ENCODE peak calls at places on chromosomes 4 and X, in four cellular contexts. One of them, this sample, is unnamed.

GRCh38 chrX:17591741-17592110 is 145.6 kb upstream of the SCML1 start:
- DNase-seq in upper lobe of left lung: no peak
- DNase-seq in CD8-positive, alpha-beta T cell: no peak
- DNase-seq in activated CD8-positive, alpha-beta T cell treated with anti-CD3 and anti-CD28 coated beads for 36 hours: peak
- DNase-seq in this sample: no peak

GRCh38 chr4:66956426-66956825 is 588.9 kb downstream of the CENPC start:
- DNase-seq in CD8-positive, alpha-beta T cell: no peak
- DNase-seq in activated CD8-positive, alpha-beta T cell treated with anti-CD3 and anti-CD28 coated beads for 36 hours: no peak
- DNase-seq in upper lobe of left lung: no peak
- DNase-seq in this sample: no peak

GRCh38 chr4:127631420-127631819 is 1.3 kb upstream of the INTU start:
- DNase-seq in upper lobe of left lung: no peak
- DNase-seq in activated CD8-positive, alpha-beta T cell treated with anti-CD3 and anti-CD28 coated beads for 36 hours: no peak
- DNase-seq in CD8-positive, alpha-beta T cell: no peak
- DNase-seq in this sample: no peak

GRCh38 chrX:17579021-17579420 is 158.3 kb upstream of the SCML1 start:
- DNase-seq in activated CD8-positive, alpha-beta T cell treated with anti-CD3 and anti-CD28 coated beads for 36 hours: no peak
- DNase-seq in upper lobe of left lung: no peak
- DNase-seq in CD8-positive, alpha-beta T cell: no peak
- DNase-seq in this sample: no peak

GRCh38 chrX:65582450-65583082 is 48.0 kb upstream of the LAS1L start:
- DNase-seq in CD8-positive, alpha-beta T cell: no peak
- DNase-seq in upper lobe of left lung: no peak
- DNase-seq in activated CD8-positive, alpha-beta T cell treated with anti-CD3 and anti-CD28 coated beads for 36 hours: no peak
- DNase-seq in this sample: no peak

GRCh38 chrX:136147966-136148365 is 633 bp downstream of the FHL1 start:
- DNase-seq in upper lobe of left lung: no peak
- DNase-seq in activated CD8-positive, alpha-beta T cell treated with anti-CD3 and anti-CD28 coated beads for 36 hours: no peak
- DNase-seq in CD8-positive, alpha-beta T cell: no peak
- DNase-seq in this sample: no peak

GRCh38 chr4:151284534-151285245 is 7.7 kb downstream of the PRSS48 start:
- DNase-seq in activated CD8-positive, alpha-beta T cell treated with anti-CD3 and anti-CD28 coated beads for 36 hours: no peak
- DNase-seq in CD8-positive, alpha-beta T cell: no peak
- DNase-seq in upper lobe of left lung: no peak
- DNase-seq in this sample: no peak

GRCh38 chr4:108051343-108051742 is 61.7 kb downstream of the HADH start:
- DNase-seq in CD8-positive, alpha-beta T cell: no peak
- DNase-seq in upper lobe of left lung: peak
- DNase-seq in activated CD8-positive, alpha-beta T cell treated with anti-CD3 and anti-CD28 coated beads for 36 hours: peak
- DNase-seq in this sample: no peak

GRCh38 chr4:22500831-22501714 is 14.8 kb downstream of the ADGRA3 start:
- DNase-seq in activated CD8-positive, alpha-beta T cell treated with anti-CD3 and anti-CD28 coated beads for 36 hours: peak
- DNase-seq in upper lobe of left lung: no peak
- DNase-seq in CD8-positive, alpha-beta T cell: no peak
- DNase-seq in this sample: no peak

GRCh38 chrX:146264763-146265375 is 447.2 kb downstream of the SLITRK2 start:
- DNase-seq in upper lobe of left lung: no peak
- DNase-seq in activated CD8-positive, alpha-beta T cell treated with anti-CD3 and anti-CD28 coated beads for 36 hours: no peak
- DNase-seq in CD8-positive, alpha-beta T cell: no peak
- DNase-seq in this sample: no peak

GRCh38 chr4:118035309-118035708 is 1.0 kb downstream of the NDST3 start:
- DNase-seq in upper lobe of left lung: no peak
- DNase-seq in activated CD8-positive, alpha-beta T cell treated with anti-CD3 and anti-CD28 coated beads for 36 hours: no peak
- DNase-seq in CD8-positive, alpha-beta T cell: no peak
- DNase-seq in this sample: no peak

GRCh38 chr4:176207839-176208238 is 12.5 kb upstream of the SPATA4 start:
- DNase-seq in CD8-positive, alpha-beta T cell: no peak
- DNase-seq in upper lobe of left lung: no peak
- DNase-seq in activated CD8-positive, alpha-beta T cell treated with anti-CD3 and anti-CD28 coated beads for 36 hours: no peak
- DNase-seq in this sample: no peak

GRCh38 chrX:41666251-41666650 is 22.5 kb upstream of the GPR34 start:
- DNase-seq in activated CD8-positive, alpha-beta T cell treated with anti-CD3 and anti-CD28 coated beads for 36 hours: peak
- DNase-seq in CD8-positive, alpha-beta T cell: no peak
- DNase-seq in upper lobe of left lung: no peak
- DNase-seq in this sample: no peak

GRCh38 chrX:13952581-13952980 is 77.1 kb downstream of the GEMIN8 start:
- DNase-seq in upper lobe of left lung: no peak
- DNase-seq in activated CD8-positive, alpha-beta T cell treated with anti-CD3 and anti-CD28 coated beads for 36 hours: no peak
- DNase-seq in CD8-positive, alpha-beta T cell: no peak
- DNase-seq in this sample: no peak

GRCh38 chr4:185309770-185310169 is 86.0 kb downstream of the LRP2BP start:
- DNase-seq in CD8-positive, alpha-beta T cell: no peak
- DNase-seq in upper lobe of left lung: no peak
- DNase-seq in activated CD8-positive, alpha-beta T cell treated with anti-CD3 and anti-CD28 coated beads for 36 hours: no peak
- DNase-seq in this sample: no peak

GRCh38 chrX:10769696-10770619 is 149.6 kb upstream of the MID1 start:
- DNase-seq in CD8-positive, alpha-beta T cell: no peak
- DNase-seq in upper lobe of left lung: no peak
- DNase-seq in activated CD8-positive, alpha-beta T cell treated with anti-CD3 and anti-CD28 coated beads for 36 hours: no peak
- DNase-seq in this sample: no peak

GRCh38 chrX:39633293-39633692 is 464.5 kb downstream of the BCOR start:
- DNase-seq in activated CD8-positive, alpha-beta T cell treated with anti-CD3 and anti-CD28 coated beads for 36 hours: no peak
- DNase-seq in CD8-positive, alpha-beta T cell: no peak
- DNase-seq in upper lobe of left lung: no peak
- DNase-seq in this sample: no peak

GRCh38 chr4:14863420-14864364 is 138.6 kb upstream of the CPEB2 start:
- DNase-seq in CD8-positive, alpha-beta T cell: no peak
- DNase-seq in activated CD8-positive, alpha-beta T cell treated with anti-CD3 and anti-CD28 coated beads for 36 hours: no peak
- DNase-seq in upper lobe of left lung: no peak
- DNase-seq in this sample: no peak

GRCh38 chr4:27210874-27211428 is 350.3 kb downstream of the STIM2 start:
- DNase-seq in activated CD8-positive, alpha-beta T cell treated with anti-CD3 and anti-CD28 coated beads for 36 hours: no peak
- DNase-seq in CD8-positive, alpha-beta T cell: no peak
- DNase-seq in upper lobe of left lung: no peak
- DNase-seq in this sample: no peak

GRCh38 chr4:61462451-61463326 is 262.6 kb downstream of the ADGRL3 start:
- DNase-seq in activated CD8-positive, alpha-beta T cell treated with anti-CD3 and anti-CD28 coated beads for 36 hours: no peak
- DNase-seq in CD8-positive, alpha-beta T cell: no peak
- DNase-seq in upper lobe of left lung: no peak
- DNase-seq in this sample: no peak

GRCh38 chr4:141899541-141899940 is 263.2 kb downstream of the IL15 start:
- DNase-seq in upper lobe of left lung: no peak
- DNase-seq in activated CD8-positive, alpha-beta T cell treated with anti-CD3 and anti-CD28 coated beads for 36 hours: no peak
- DNase-seq in CD8-positive, alpha-beta T cell: no peak
- DNase-seq in this sample: no peak

GRCh38 chrX:132001127-132001526 is 22.0 kb upstream of the STK26 start:
- DNase-seq in upper lobe of left lung: no peak
- DNase-seq in CD8-positive, alpha-beta T cell: no peak
- DNase-seq in activated CD8-positive, alpha-beta T cell treated with anti-CD3 and anti-CD28 coated beads for 36 hours: peak
- DNase-seq in this sample: no peak

GRCh38 chr4:56681158-56681848 is at the start of gene HOPX:
- DNase-seq in activated CD8-positive, alpha-beta T cell treated with anti-CD3 and anti-CD28 coated beads for 36 hours: peak
- DNase-seq in CD8-positive, alpha-beta T cell: no peak
- DNase-seq in upper lobe of left lung: no peak
- DNase-seq in this sample: no peak

GRCh38 chrX:18883961-18884765 is 99.8 kb downstream of the PHKA2 start:
- DNase-seq in CD8-positive, alpha-beta T cell: no peak
- DNase-seq in activated CD8-positive, alpha-beta T cell treated with anti-CD3 and anti-CD28 coated beads for 36 hours: no peak
- DNase-seq in upper lobe of left lung: no peak
- DNase-seq in this sample: no peak

GRCh38 chrX:134396174-134396573 is 63.8 kb upstream of the HPRT1 start:
- DNase-seq in CD8-positive, alpha-beta T cell: no peak
- DNase-seq in upper lobe of left lung: no peak
- DNase-seq in activated CD8-positive, alpha-beta T cell treated with anti-CD3 and anti-CD28 coated beads for 36 hours: no peak
- DNase-seq in this sample: no peak

GRCh38 chr4:14130551-14130950 is 503.0 kb upstream of the BOD1L1 start:
- DNase-seq in activated CD8-positive, alpha-beta T cell treated with anti-CD3 and anti-CD28 coated beads for 36 hours: no peak
- DNase-seq in upper lobe of left lung: no peak
- DNase-seq in CD8-positive, alpha-beta T cell: no peak
- DNase-seq in this sample: no peak

GRCh38 chr4:34766935-34767859 is 1477.1 kb downstream of the ARAP2 start:
- DNase-seq in upper lobe of left lung: no peak
- DNase-seq in CD8-positive, alpha-beta T cell: no peak
- DNase-seq in activated CD8-positive, alpha-beta T cell treated with anti-CD3 and anti-CD28 coated beads for 36 hours: no peak
- DNase-seq in this sample: no peak

GRCh38 chr4:7890635-7891393 is 48.8 kb downstream of the AFAP1 start:
- DNase-seq in activated CD8-positive, alpha-beta T cell treated with anti-CD3 and anti-CD28 coated beads for 36 hours: no peak
- DNase-seq in CD8-positive, alpha-beta T cell: no peak
- DNase-seq in upper lobe of left lung: no peak
- DNase-seq in this sample: no peak

DNA sequence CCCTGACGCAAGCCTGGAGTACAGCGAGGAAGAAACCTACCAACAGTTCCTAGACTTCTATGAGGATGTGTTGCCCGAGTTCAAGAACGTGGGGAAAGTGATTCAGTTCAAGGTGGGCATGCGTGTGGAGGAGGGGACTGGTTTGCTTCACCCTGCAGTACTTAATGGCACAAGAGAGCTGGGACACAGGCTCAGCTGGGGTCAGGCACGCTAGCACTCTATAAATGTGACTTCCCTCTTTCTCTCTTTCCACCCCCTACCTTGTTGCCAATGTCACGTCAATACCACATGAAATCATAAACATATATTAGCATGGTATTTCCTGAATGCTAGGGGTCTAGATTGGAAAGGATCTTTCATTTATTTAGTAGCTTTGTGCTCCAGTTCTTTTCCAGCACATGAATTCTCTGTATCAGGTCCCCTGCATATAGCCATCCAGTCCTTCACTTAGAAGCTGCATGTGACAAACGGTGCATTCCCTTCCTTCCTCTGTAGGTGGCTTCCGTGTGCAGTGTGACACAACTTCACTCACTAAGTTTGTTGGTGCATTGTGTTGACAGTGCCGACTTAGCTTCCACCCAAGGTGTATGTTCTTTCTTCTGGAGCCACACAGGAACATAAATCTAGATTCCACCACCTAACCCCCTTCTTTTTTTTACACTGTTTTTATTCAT is 25.6 kb downstream of the ZRSR2 start:
- DNase-seq in CD8-positive, alpha-beta T cell: peak
- DNase-seq in activated CD8-positive, alpha-beta T cell treated with anti-CD3 and anti-CD28 coated beads for 36 hours: peak
- DNase-seq in upper lobe of left lung: no peak
- DNase-seq in this sample: no peak
- TF ChIP-seq CTCF in CD8-positive, alpha-beta T cell: peak
- TF ChIP-seq CTCF in activated CD8-positive, alpha-beta T cell treated with anti-CD3 and anti-CD28 coated beads for 36 hours: peak
- TF ChIP-seq CTCF in upper lobe of left lung: no peak
- TF ChIP-seq CTCF in this sample: peak

GRCh38 chr4:158578476-158578875 is 56.8 kb downstream of the RXFP1 start:
- DNase-seq in upper lobe of left lung: no peak
- DNase-seq in activated CD8-positive, alpha-beta T cell treated with anti-CD3 and anti-CD28 coated beads for 36 hours: no peak
- DNase-seq in CD8-positive, alpha-beta T cell: no peak
- DNase-seq in this sample: no peak
- TF ChIP-seq CTCF in upper lobe of left lung: no peak
- TF ChIP-seq CTCF in activated CD8-positive, alpha-beta T cell treated with anti-CD3 and anti-CD28 coated beads for 36 hours: no peak
- TF ChIP-seq CTCF in CD8-positive, alpha-beta T cell: no peak
- TF ChIP-seq CTCF in this sample: no peak

GRCh38 chr4:139227729-139228404 is 50.8 kb upstream of the ELF2 start:
- DNase-seq in upper lobe of left lung: no peak
- DNase-seq in CD8-positive, alpha-beta T cell: no peak
- DNase-seq in activated CD8-positive, alpha-beta T cell treated with anti-CD3 and anti-CD28 coated beads for 36 hours: peak
- DNase-seq in this sample: no peak
- TF ChIP-seq CTCF in upper lobe of left lung: no peak
- TF ChIP-seq CTCF in CD8-positive, alpha-beta T cell: no peak
- TF ChIP-seq CTCF in activated CD8-positive, alpha-beta T cell treated with anti-CD3 and anti-CD28 coated beads for 36 hours: peak
- TF ChIP-seq CTCF in this sample: no peak

GRCh38 chr4:114509340-114509739 is 89.3 kb upstream of the UGT8 start:
- DNase-seq in activated CD8-positive, alpha-beta T cell treated with anti-CD3 and anti-CD28 coated beads for 36 hours: no peak
- DNase-seq in CD8-positive, alpha-beta T cell: no peak
- DNase-seq in upper lobe of left lung: no peak
- DNase-seq in this sample: no peak
- TF ChIP-seq CTCF in activated CD8-positive, alpha-beta T cell treated with anti-CD3 and anti-CD28 coated beads for 36 hours: no peak
- TF ChIP-seq CTCF in CD8-positive, alpha-beta T cell: no peak
- TF ChIP-seq CTCF in upper lobe of left lung: no peak
- TF ChIP-seq CTCF in this sample: no peak

GRCh38 chr4:70984587-70984986 is 8.9 kb upstream of the DCK start:
- DNase-seq in CD8-positive, alpha-beta T cell: no peak
- DNase-seq in upper lobe of left lung: no peak
- DNase-seq in activated CD8-positive, alpha-beta T cell treated with anti-CD3 and anti-CD28 coated beads for 36 hours: no peak
- DNase-seq in this sample: no peak
- TF ChIP-seq CTCF in CD8-positive, alpha-beta T cell: peak
- TF ChIP-seq CTCF in upper lobe of left lung: no peak
- TF ChIP-seq CTCF in activated CD8-positive, alpha-beta T cell treated with anti-CD3 and anti-CD28 coated beads for 36 hours: no peak
- TF ChIP-seq CTCF in this sample: no peak

This sample was measured in type B pancreatic cell.